ENCODE peak calls at places on chromosome 4, in nine cellular contexts. C is prostate gland, F is endothelial cell of umbilical vein, E is breast epithelium, Z is SJSA1, D is GM12865, A is adipocyte, O is spleen, I is OCI-LY7. X is an unnamed sample.

GRCh38 chr4:86730310-86730709 is 118.9 kb downstream of the SLC10A6 start:
- DNase-seq in C (no peak), F (no peak), E (no peak), Z (no peak), D (peak; percentile 53), A (no peak), O (no peak), I (no peak), X (no peak)

GRCh38 chr4:147109800-147110199 is 164.1 kb upstream of the TTC29 start:
- DNase-seq in C (no peak), F (no peak), E (no peak), Z (no peak), D (no peak), A (no peak), O (no peak), I (no peak), X (no peak)

GRCh38 chr4:86131456-86131855 is 228.4 kb downstream of the MAPK10 start:
- DNase-seq in C (no peak), F (no peak), E (no peak), Z (no peak), D (no peak), A (no peak), O (no peak), I (no peak), X (no peak)

GRCh38 chr4:83197555-83198235 is 83.2 kb upstream of the PLAC8 start:
- DNase-seq in C (no peak), F (no peak), E (no peak), Z (no peak), D (no peak), A (no peak), O (peak; percentile 84), I (peak; percentile 47), X (no peak)

GRCh38 chr4:44237643-44238042 is 211.0 kb downstream of the KCTD8 start:
- DNase-seq in C (no peak), F (no peak), E (no peak), Z (no peak), D (no peak), A (no peak), O (no peak), I (no peak), X (no peak)

GRCh38 chr4:18518098-18518497 is 496.5 kb upstream of the LCORL start:
- DNase-seq in C (no peak), F (no peak), E (no peak), Z (no peak), D (no peak), A (no peak), O (no peak), I (no peak), X (peak; percentile 7)

GRCh38 chr4:153022233-153022632 is 86.1 kb downstream of the FHDC1 start:
- DNase-seq in C (peak; percentile 68), F (no peak), E (no peak), Z (no peak), D (no peak), A (no peak), O (no peak), I (no peak), X (no peak)

GRCh38 chr4:41594439-41594838 is 56.5 kb downstream of the LIMCH1 start:
- DNase-seq in C (no peak), F (no peak), E (no peak), Z (no peak), D (no peak), A (peak; percentile 4), O (no peak), I (no peak), X (no peak)

GRCh38 chr4:175441256-175441655 is 370.8 kb downstream of the GPM6A start:
- DNase-seq in C (no peak), F (no peak), E (no peak), Z (no peak), D (no peak), A (no peak), O (no peak), I (no peak), X (no peak)

GRCh38 chr4:113436360-113436759 is 325.2 kb downstream of the CAMK2D start:
- DNase-seq in C (no peak), F (peak; percentile 93), E (no peak), Z (no peak), D (no peak), A (peak; percentile 66), O (no peak), I (peak; percentile 42), X (no peak)

GRCh38 chr4:128461300-128462103 is 173.9 kb upstream of the PGRMC2 start:
- DNase-seq in C (no peak), F (peak; percentile 95), E (no peak), Z (peak; percentile 65), D (peak; percentile 44), A (peak; percentile 88), O (no peak), I (no peak), X (no peak)

GRCh38 chr4:73742776-73743175 is 2.4 kb downstream of the CXCL8 start:
- DNase-seq in C (no peak), F (peak; percentile 16), E (no peak), Z (no peak), D (no peak), A (no peak), O (no peak), I (no peak), X (no peak)

DNA sequence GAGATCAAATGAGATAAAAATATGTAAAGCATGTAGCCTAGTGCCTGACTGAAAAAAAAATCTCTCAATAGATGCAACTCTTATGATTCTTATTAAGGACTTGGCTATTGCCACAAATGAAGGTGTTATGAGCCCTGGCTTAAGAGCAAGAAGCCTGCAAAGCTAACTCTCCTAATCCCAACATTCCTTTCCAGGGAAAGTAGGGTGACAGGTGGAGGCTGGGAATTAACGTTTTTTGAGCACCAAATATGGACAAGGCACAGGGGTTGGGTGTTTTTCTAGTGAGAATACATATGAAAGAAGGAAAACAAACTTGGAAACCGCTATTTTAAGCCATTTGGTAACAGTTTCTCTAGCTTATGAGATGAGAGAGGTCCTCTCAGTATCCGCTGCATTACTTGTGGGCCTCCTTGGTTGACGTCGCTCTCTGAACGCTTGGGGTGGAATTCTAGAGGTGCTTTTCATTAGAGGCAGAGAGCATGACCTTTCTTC is 2.4 kb downstream of the RHOH start:
- DNase-seq in C (no peak), F (no peak), E (no peak), Z (no peak), D (peak; percentile 76), A (no peak), O (no peak), I (peak; percentile 58), X (no peak)
- H3K4me3 ChIP-seq in C (no peak overlapping the region), F (no peak overlapping the region), E (peak overlapping the region; percentile 34), Z (no peak overlapping the region), D (peak overlapping the region; percentile 87), A (no peak overlapping the region), O (peak overlapping the region; percentile 45), I (peak overlapping the region; percentile 79), X (no peak overlapping the region)

GRCh38 chr4:24330198-24330972 is 254.0 kb downstream of the DHX15 start:
- DNase-seq in C (no peak), F (no peak), E (no peak), Z (no peak), D (no peak), A (no peak), O (no peak), I (no peak), X (no peak)

GRCh38 chr4:24322517-24322916 is 261.8 kb downstream of the DHX15 start:
- DNase-seq in C (no peak), F (no peak), E (no peak), Z (no peak), D (no peak), A (no peak), O (no peak), I (no peak), X (no peak)

GRCh38 chr4:24322986-24323385 is 261.4 kb downstream of the DHX15 start:
- DNase-seq in C (no peak), F (no peak), E (no peak), Z (no peak), D (no peak), A (no peak), O (no peak), I (no peak), X (no peak)

GRCh38 chr4:24328711-24329110 is 255.6 kb downstream of the DHX15 start:
- DNase-seq in C (no peak), F (no peak), E (no peak), Z (no peak), D (no peak), A (no peak), O (no peak), I (no peak), X (no peak)

GRCh38 chr4:24328300-24328699 is 256.1 kb downstream of the DHX15 start:
- DNase-seq in C (no peak), F (no peak), E (no peak), Z (no peak), D (no peak), A (no peak), O (no peak), I (no peak), X (no peak)
- H3K4me3 ChIP-seq in C (no peak overlapping the region), F (no peak overlapping the region), E (no peak overlapping the region), Z (no peak overlapping the region), D (no peak overlapping the region), A (no peak overlapping the region), O (no peak overlapping the region), I (no peak overlapping the region), X (no peak overlapping the region)

GRCh38 chr4:151099976-151100417 is 569 bp downstream of the RPS3A start:
- DNase-seq in C (no peak), F (no peak), E (no peak), Z (no peak), D (peak; percentile 34), A (no peak), O (no peak), I (no peak), X (no peak)

GRCh38 chr4:151099226-151099975 is at the start of gene RPS3A:
- DNase-seq in C (peak; percentile 95), F (peak; percentile 99), E (peak; percentile 96), Z (peak; percentile 93), D (peak; percentile 99), A (peak; percentile 99), O (peak; percentile 98), I (peak; percentile 97), X (peak; percentile 93)

GRCh38 chr4:151100517-151100916 is 1.1 kb downstream of the RPS3A start:
- DNase-seq in C (no peak), F (peak; percentile 31), E (no peak), Z (no peak), D (no peak), A (no peak), O (no peak), I (peak; percentile 30), X (no peak)

GRCh38 chr4:151097759-151098158 is 1.7 kb upstream of the RPS3A start:
- DNase-seq in C (no peak), F (no peak), E (no peak), Z (no peak), D (no peak), A (no peak), O (no peak), I (no peak), X (no peak)

GRCh38 chr4:151098191-151098590 is 1.2 kb upstream of the RPS3A start:
- DNase-seq in C (no peak), F (no peak), E (no peak), Z (no peak), D (no peak), A (no peak), O (peak; percentile 76), I (no peak), X (no peak)
- H3K4me3 ChIP-seq in C (no peak overlapping the region), F (no peak overlapping the region), E (no peak overlapping the region), Z (no peak overlapping the region), D (no peak overlapping the region), A (no peak overlapping the region), O (no peak overlapping the region), I (no peak overlapping the region), X (no peak overlapping the region)

DNA sequence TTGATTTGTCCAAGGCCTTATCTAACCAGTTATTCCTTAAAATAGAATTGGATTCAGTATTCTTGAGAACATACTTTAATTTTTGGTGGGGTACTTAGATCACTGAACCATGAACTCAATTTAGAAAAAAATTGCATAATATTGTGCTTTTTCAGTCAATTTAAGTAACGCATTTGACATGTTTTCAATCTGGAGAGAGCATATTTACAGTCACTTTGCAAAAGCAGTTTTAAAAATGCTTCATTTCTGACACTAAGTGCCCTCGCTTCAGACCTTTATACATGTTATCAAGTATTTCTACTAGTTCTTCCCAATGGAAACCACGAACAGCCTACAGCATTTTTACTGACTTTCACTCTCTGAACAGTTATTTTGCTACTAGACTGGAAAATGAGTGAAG is 257.1 kb upstream of the NDST4 start:
- DNase-seq in C (no peak), F (no peak), E (no peak), Z (no peak), D (no peak), A (no peak), O (no peak), I (no peak), X (no peak)
- H3K4me3 ChIP-seq in C (no peak overlapping the region), F (no peak overlapping the region), E (no peak overlapping the region), Z (no peak overlapping the region), D (no peak overlapping the region), A (peak overlapping the region; percentile 23), O (no peak overlapping the region), I (no peak overlapping the region), X (no peak overlapping the region)